ENCODE peak calls at places on chromosomes 4 and X, in eight cellular contexts. G, A, Y, T, I, S, L and X are unnamed samples.

GRCh38 chrX:20267924-20268701 is 1.4 kb upstream of the RPS6KA3 start:
- DNase-seq in I (no peak), S (peak; percentile 58), T (no peak), A (peak; percentile 41), G (peak; percentile 83), Y (no peak), L (peak; percentile 40), X (peak; percentile 22)

GRCh38 chr4:61443813-61444510 is 243.8 kb downstream of the ADGRL3 start:
- DNase-seq in I (no peak), S (no peak), A (peak; percentile 58), T (no peak), G (no peak), L (no peak), Y (no peak), X (no peak)

GRCh38 chr4:185004562-185005208 is 13.6 kb upstream of the HELT start:
- DNase-seq in L (no peak), G (peak; percentile 77), S (no peak), Y (no peak), I (no peak), A (no peak), T (no peak), X (no peak)

GRCh38 chr4:110088670-110089069 is 109.7 kb downstream of the ELOVL6 start:
- DNase-seq in S (no peak), G (no peak), T (peak; percentile 48), A (peak; percentile 20), L (no peak), Y (peak; percentile 32), I (peak; percentile 41), X (peak; percentile 5)

GRCh38 chr4:2833671-2834000 is 10.0 kb upstream of the ADD1 start:
- DNase-seq in L (peak; percentile 34), I (no peak), S (no peak), T (no peak), A (no peak), G (peak; percentile 58), Y (no peak), X (no peak)

GRCh38 chr4:174714393-174715211 is 114.4 kb downstream of the GLRA3 start:
- DNase-seq in G (no peak), I (peak; percentile 26), A (peak; percentile 74), Y (no peak), L (no peak), T (peak; percentile 59), S (no peak), X (peak; percentile 44)

GRCh38 chr4:127247293-127247952 is 385.3 kb upstream of the INTU start:
- DNase-seq in S (no peak), A (no peak), T (no peak), G (no peak), Y (no peak), L (no peak), I (no peak), X (no peak)

GRCh38 chr4:5409980-5410618 is 298.3 kb downstream of the EVC2 start:
- DNase-seq in A (no peak), Y (no peak), L (peak; percentile 14), S (no peak), T (no peak), G (no peak), I (no peak), X (no peak)

GRCh38 chrX:39985116-39985515 is 112.6 kb downstream of the BCOR start:
- DNase-seq in G (no peak), S (no peak), A (no peak), T (no peak), L (no peak), I (no peak), Y (no peak), X (no peak)